ENCODE peak calls at places on chromosomes 5 and 9, in five cellular contexts. One of them, this sample, is unnamed. For H3K4me1, the result is how much of the 10 kb centered on the place peaks cover.

GRCh38 chr5:14204785-14205321 is 61.7 kb downstream of the TRIO start:
- DNase-seq in Panc1: no peak
- DNase-seq in lung: peak
- DNase-seq in left ventricle myocardium inferior: peak
- DNase-seq in transverse colon: peak
- DNase-seq in this sample: peak

GRCh38 chr9:16475996-16476395 is 394.5 kb downstream of the BNC2 start:
- DNase-seq in lung: no peak
- DNase-seq in transverse colon: no peak
- DNase-seq in left ventricle myocardium inferior: no peak
- DNase-seq in Panc1: no peak
- DNase-seq in this sample: no peak

GRCh38 chr9:114261026-114261425 is 61.9 kb upstream of the ORM1 start:
- DNase-seq in transverse colon: no peak
- DNase-seq in left ventricle myocardium inferior: no peak
- DNase-seq in lung: no peak
- DNase-seq in Panc1: no peak
- DNase-seq in this sample: no peak

GRCh38 chr9:97072285-97072770 is 33.4 kb upstream of the CTSV start:
- DNase-seq in transverse colon: no peak
- DNase-seq in Panc1: no peak
- DNase-seq in lung: no peak
- DNase-seq in left ventricle myocardium inferior: no peak
- DNase-seq in this sample: no peak

GRCh38 chr9:8555767-8556500 is 756.4 kb upstream of the DMAC1 start:
- DNase-seq in lung: no peak
- DNase-seq in Panc1: no peak
- DNase-seq in transverse colon: no peak
- DNase-seq in left ventricle myocardium inferior: no peak
- DNase-seq in this sample: no peak

GRCh38 chr9:121782514-121783110 is 131.2 kb downstream of the DAB2IP start:
- DNase-seq in transverse colon: peak
- DNase-seq in lung: no peak
- DNase-seq in left ventricle myocardium inferior: no peak
- DNase-seq in Panc1: no peak
- DNase-seq in this sample: no peak

GRCh38 chr9:83153030-83153429 is 90.1 kb upstream of the RASEF start:
- DNase-seq in left ventricle myocardium inferior: no peak
- DNase-seq in lung: no peak
- DNase-seq in Panc1: no peak
- DNase-seq in transverse colon: no peak
- DNase-seq in this sample: no peak

GRCh38 chr9:71608825-71609452 is 159.4 kb downstream of the CEMIP2 start:
- DNase-seq in Panc1: no peak
- DNase-seq in transverse colon: no peak
- DNase-seq in left ventricle myocardium inferior: no peak
- DNase-seq in lung: no peak
- DNase-seq in this sample: no peak

GRCh38 chr5:107476783-107477182 is 194.0 kb downstream of the EFNA5 start:
- DNase-seq in Panc1: no peak
- DNase-seq in lung: no peak
- DNase-seq in left ventricle myocardium inferior: no peak
- DNase-seq in transverse colon: peak
- DNase-seq in this sample: peak

GRCh38 chr9:107480386-107480789 is 9.2 kb downstream of the KLF4 start:
- DNase-seq in transverse colon: no peak
- DNase-seq in lung: peak
- DNase-seq in left ventricle myocardium inferior: peak
- DNase-seq in Panc1: no peak
- DNase-seq in this sample: no peak

GRCh38 chr9:68832101-68832500 is 127.1 kb downstream of the PIP5K1B start:
- DNase-seq in lung: no peak
- DNase-seq in transverse colon: no peak
- DNase-seq in left ventricle myocardium inferior: no peak
- DNase-seq in Panc1: no peak
- DNase-seq in this sample: no peak

GRCh38 chr9:98056403-98057094 is at the start of gene NANS:
- DNase-seq in left ventricle myocardium inferior: peak
- DNase-seq in Panc1: peak
- DNase-seq in lung: peak
- DNase-seq in transverse colon: peak
- DNase-seq in this sample: peak

GRCh38 chr9:132694144-132694543 is 23.9 kb downstream of the GTF3C4 start:
- DNase-seq in transverse colon: no peak
- DNase-seq in left ventricle myocardium inferior: no peak
- DNase-seq in Panc1: no peak
- DNase-seq in lung: no peak
- DNase-seq in this sample: peak

GRCh38 chr5:113063927-113064326 is 87.3 kb downstream of the DCP2 start:
- DNase-seq in left ventricle myocardium inferior: no peak
- DNase-seq in Panc1: no peak
- DNase-seq in lung: no peak
- DNase-seq in transverse colon: no peak
- DNase-seq in this sample: no peak

GRCh38 chr9:133268335-133269056 is 6.5 kb downstream of the ABO start:
- DNase-seq in lung: no peak
- DNase-seq in Panc1: no peak
- DNase-seq in transverse colon: no peak
- DNase-seq in left ventricle myocardium inferior: no peak
- DNase-seq in this sample: no peak

GRCh38 chr5:59893436-59894227 is at the start of gene PDE4D:
- DNase-seq in Panc1: no peak
- DNase-seq in lung: peak
- DNase-seq in transverse colon: peak
- DNase-seq in left ventricle myocardium inferior: peak
- DNase-seq in this sample: peak

GRCh38 chr9:81814794-81815464 is 113.3 kb upstream of the SPATA31D4 start:
- DNase-seq in transverse colon: no peak
- DNase-seq in left ventricle myocardium inferior: no peak
- DNase-seq in lung: no peak
- DNase-seq in Panc1: no peak
- DNase-seq in this sample: peak

GRCh38 chr5:149129181-149129580 is 12.1 kb upstream of the ABLIM3 start:
- DNase-seq in lung: no peak
- DNase-seq in left ventricle myocardium inferior: no peak
- DNase-seq in Panc1: no peak
- DNase-seq in transverse colon: no peak
- DNase-seq in this sample: no peak

GRCh38 chr5:83337453-83338035 is 134.0 kb upstream of the VCAN start:
- DNase-seq in transverse colon: no peak
- DNase-seq in lung: no peak
- DNase-seq in Panc1: no peak
- DNase-seq in left ventricle myocardium inferior: no peak
- DNase-seq in this sample: no peak

GRCh38 chr9:117290809-117291208 is 124.0 kb downstream of the ASTN2 start:
- DNase-seq in Panc1: no peak
- DNase-seq in transverse colon: no peak
- DNase-seq in left ventricle myocardium inferior: no peak
- DNase-seq in lung: no peak
- DNase-seq in this sample: no peak

GRCh38 chr9:96457266-96457665 is 7.3 kb downstream of the HABP4 start:
- DNase-seq in Panc1: no peak
- DNase-seq in lung: no peak
- DNase-seq in transverse colon: no peak
- DNase-seq in left ventricle myocardium inferior: no peak
- DNase-seq in this sample: no peak

GRCh38 chr5:149267241-149267973 is 4.3 kb upstream of the AFAP1L1 start:
- DNase-seq in transverse colon: no peak
- DNase-seq in lung: no peak
- DNase-seq in left ventricle myocardium inferior: no peak
- DNase-seq in Panc1: no peak
- DNase-seq in this sample: no peak

GRCh38 chr9:95024097-95024671 is 293.3 kb downstream of the FANCC start:
- DNase-seq in left ventricle myocardium inferior: peak
- DNase-seq in Panc1: no peak
- DNase-seq in lung: no peak
- DNase-seq in transverse colon: no peak
- DNase-seq in this sample: no peak
- H3K4me1 ChIP-seq in left ventricle myocardium inferior: half or more
- H3K4me1 ChIP-seq in Panc1: half or more
- H3K4me1 ChIP-seq in lung: under half
- H3K4me1 ChIP-seq in transverse colon: half or more
- H3K4me1 ChIP-seq in this sample: under half

GRCh38 chr5:2000591-2000990 is 117.9 kb upstream of the IRX4 start:
- DNase-seq in lung: peak
- DNase-seq in Panc1: no peak
- DNase-seq in transverse colon: no peak
- DNase-seq in left ventricle myocardium inferior: no peak
- DNase-seq in this sample: no peak
- H3K4me3 ChIP-seq in lung: no peak
- H3K4me3 ChIP-seq in Panc1: no peak
- H3K4me3 ChIP-seq in transverse colon: no peak
- H3K4me3 ChIP-seq in left ventricle myocardium inferior: no peak
- H3K4me3 ChIP-seq in this sample: no peak

GRCh38 chr5:137341831-137342230 is 157.3 kb downstream of the SPOCK1 start:
- DNase-seq in Panc1: no peak
- DNase-seq in transverse colon: no peak
- DNase-seq in left ventricle myocardium inferior: no peak
- DNase-seq in lung: no peak
- DNase-seq in this sample: no peak
- H3K4me1 ChIP-seq in Panc1: under half
- H3K4me1 ChIP-seq in transverse colon: under half
- H3K4me1 ChIP-seq in left ventricle myocardium inferior: under half
- H3K4me1 ChIP-seq in lung: under half
- H3K4me1 ChIP-seq in this sample: under half

DNA sequence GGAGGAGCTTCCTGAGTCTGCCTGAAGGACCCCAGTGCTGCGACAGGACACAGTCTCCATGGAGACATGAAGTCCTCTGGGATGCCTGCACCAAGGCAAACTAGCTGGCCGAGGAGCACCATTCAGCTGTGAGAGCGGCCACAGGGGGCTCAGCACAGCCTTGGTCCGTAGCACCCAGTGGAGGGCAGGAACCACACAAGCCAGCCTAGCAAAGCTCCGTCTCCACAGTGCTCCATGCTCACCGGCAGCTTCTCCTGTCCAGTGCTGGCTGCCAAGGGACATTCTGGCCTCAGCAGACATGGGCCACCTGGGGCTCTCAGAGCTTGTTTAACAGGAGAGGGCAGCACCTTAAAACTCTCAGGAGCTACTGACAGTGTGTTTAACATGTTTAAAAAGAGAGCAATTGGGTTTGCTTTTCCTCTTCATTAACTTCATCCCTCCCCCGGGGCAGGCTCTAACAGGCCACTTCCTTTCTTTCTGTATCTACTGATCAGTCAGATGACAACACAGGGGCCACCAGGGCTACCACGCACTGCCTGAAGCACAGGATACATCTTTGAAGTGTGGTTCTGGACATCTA is 57.0 kb downstream of the SECISBP2 start:
- DNase-seq in transverse colon: no peak
- DNase-seq in left ventricle myocardium inferior: no peak
- DNase-seq in Panc1: no peak
- DNase-seq in lung: no peak
- DNase-seq in this sample: peak
- H3K4me3 ChIP-seq in transverse colon: no peak
- H3K4me3 ChIP-seq in left ventricle myocardium inferior: no peak
- H3K4me3 ChIP-seq in Panc1: no peak
- H3K4me3 ChIP-seq in lung: no peak
- H3K4me3 ChIP-seq in this sample: no peak

This sample was measured in small intestine.